ENCODE peak calls at places on chromosomes 11 and 22, in four cellular contexts. T is T-helper 2 cell, U is epithelial cell of prostate, L is iPS DF 6.9. A is an unnamed sample.

GRCh38 chr11:18285841-18286240 is 19.8 kb downstream of the SAA1 start:
- DNase-seq in T (no peak), U (no peak), L (no peak), A (no peak)

GRCh38 chr11:28659716-28660348 is 551.6 kb downstream of the METTL15 start:
- DNase-seq in T (no peak), U (no peak), L (no peak), A (no peak)

GRCh38 chr11:119157088-119157487 is 8.2 kb downstream of the ABCG4 start:
- DNase-seq in T (no peak), U (no peak), L (no peak), A (no peak)

GRCh38 chr22:42056757-42057511 is 13.7 kb downstream of the NAGA start:
- DNase-seq in T (no peak), U (no peak), L (no peak), A (no peak)

GRCh38 chr11:10771457-10771856 is 20.4 kb downstream of the CTR9 start:
- DNase-seq in T (no peak), U (no peak), L (no peak), A (no peak)

GRCh38 chr11:108558222-108558621 is 35.3 kb downstream of the EXPH5 start:
- DNase-seq in T (no peak), U (no peak), L (no peak), A (no peak)

GRCh38 chr22:32804036-32804435 is 2.5 kb downstream of the TIMP3 start:
- DNase-seq in T (no peak), U (no peak), L (no peak), A (no peak)

GRCh38 chr11:44630511-44631210 is 65.2 kb downstream of the CD82 start:
- DNase-seq in T (no peak), U (no peak), L (no peak), A (no peak)

GRCh38 chr11:130636672-130637463 is 188.4 kb downstream of the ADAMTS15 start:
- DNase-seq in T (no peak), U (peak; percentile 91), L (no peak), A (no peak)

GRCh38 chr11:4559527-4560440 is 14.8 kb downstream of the OR52M1 start:
- DNase-seq in T (no peak), U (no peak), L (no peak), A (no peak)

GRCh38 chr22:30045001-30045887 is 35.0 kb upstream of the HORMAD2 start:
- DNase-seq in T (no peak), U (no peak), L (no peak), A (no peak)

GRCh38 chr11:65147352-65148075 is 13.2 kb upstream of the SYVN1 start:
- DNase-seq in T (no peak), U (no peak), L (no peak), A (no peak)

GRCh38 chr11:94141511-94142307 is 13.1 kb downstream of the PANX1 start:
- DNase-seq in T (no peak), U (no peak), L (no peak), A (no peak)

GRCh38 chr11:125156346-125156745 is 8.2 kb upstream of the PKNOX2 start:
- DNase-seq in T (no peak), U (no peak), L (no peak), A (no peak)

GRCh38 chr22:17104336-17104935 is 16.7 kb downstream of the TMEM121B start:
- DNase-seq in T (no peak), U (no peak), L (no peak), A (no peak)

GRCh38 chr11:75428301-75428724 is 4.7 kb downstream of the KLHL35 start:
- DNase-seq in T (peak; percentile 66), U (no peak), L (no peak), A (no peak)

GRCh38 chr11:6229911-6230310 is 4.5 kb downstream of the FHIP1B start:
- DNase-seq in T (no peak), U (no peak), L (no peak), A (no peak)

GRCh38 chr11:65574963-65575567 is 788 bp upstream of the EHBP1L1 start:
- DNase-seq in T (no peak), U (no peak), L (no peak), A (no peak)

GRCh38 chr11:1834791-1835670 is at the start of gene SYT8:
- DNase-seq in T (no peak), U (no peak), L (no peak), A (no peak)

GRCh38 chr11:68122936-68123539 is 1.9 kb upstream of the CHKA start:
- DNase-seq in T (no peak), U (no peak), L (no peak), A (no peak)

GRCh38 chr11:73270089-73270854 is 1.9 kb upstream of the P2RY6 start:
- DNase-seq in T (no peak), U (no peak), L (no peak), A (no peak)

A was measured in iPS DF 19.7.